ENCODE peak calls at places on chromosomes 12 and 14, in six cellular contexts. One of them, this sample, is unnamed.

GRCh38 chr14:101518611-101519048 is 42.7 kb upstream of the DIO3 start:
- DNase-seq in tibial artery: peak
- DNase-seq in K562: no peak
- DNase-seq in heart left ventricle: no peak
- DNase-seq in HFFc6: no peak
- DNase-seq in uterus: peak
- DNase-seq in this sample: no peak

GRCh38 chr12:5648692-5649338 is 216.9 kb downstream of the NTF3 start:
- DNase-seq in heart left ventricle: no peak
- DNase-seq in HFFc6: peak
- DNase-seq in tibial artery: no peak
- DNase-seq in uterus: no peak
- DNase-seq in K562: peak
- DNase-seq in this sample: no peak

GRCh38 chr12:88391556-88391955 is 188.7 kb downstream of the KITLG start:
- DNase-seq in heart left ventricle: no peak
- DNase-seq in uterus: no peak
- DNase-seq in tibial artery: no peak
- DNase-seq in HFFc6: peak
- DNase-seq in K562: no peak
- DNase-seq in this sample: peak

GRCh38 chr12:51863921-51864700 is 15.6 kb upstream of the FIGNL2 start:
- DNase-seq in uterus: no peak
- DNase-seq in HFFc6: no peak
- DNase-seq in heart left ventricle: peak
- DNase-seq in tibial artery: no peak
- DNase-seq in K562: no peak
- DNase-seq in this sample: no peak

GRCh38 chr12:12266389-12266872 is 413 bp downstream of the LRP6 start:
- DNase-seq in HFFc6: no peak
- DNase-seq in tibial artery: peak
- DNase-seq in uterus: peak
- DNase-seq in heart left ventricle: no peak
- DNase-seq in K562: no peak
- DNase-seq in this sample: no peak

GRCh38 chr14:73243748-73244147 is 6.4 kb downstream of the PAPLN start:
- DNase-seq in K562: no peak
- DNase-seq in heart left ventricle: no peak
- DNase-seq in uterus: no peak
- DNase-seq in tibial artery: no peak
- DNase-seq in HFFc6: no peak
- DNase-seq in this sample: no peak

GRCh38 chr14:69519253-69519661 is 34.7 kb downstream of the PLEKHD1 start:
- DNase-seq in K562: no peak
- DNase-seq in heart left ventricle: no peak
- DNase-seq in uterus: peak
- DNase-seq in tibial artery: no peak
- DNase-seq in HFFc6: peak
- DNase-seq in this sample: no peak

GRCh38 chr14:33201116-33201515 is 262.4 kb downstream of the NPAS3 start:
- DNase-seq in K562: no peak
- DNase-seq in HFFc6: no peak
- DNase-seq in uterus: no peak
- DNase-seq in tibial artery: no peak
- DNase-seq in heart left ventricle: no peak
- DNase-seq in this sample: no peak

GRCh38 chr14:100202712-100203111 is 36.2 kb upstream of the YY1 start:
- DNase-seq in heart left ventricle: no peak
- DNase-seq in HFFc6: no peak
- DNase-seq in tibial artery: no peak
- DNase-seq in uterus: no peak
- DNase-seq in K562: no peak
- DNase-seq in this sample: no peak

GRCh38 chr14:63438065-63438757 is 105.0 kb downstream of the PPP2R5E start:
- DNase-seq in heart left ventricle: no peak
- DNase-seq in uterus: peak
- DNase-seq in tibial artery: peak
- DNase-seq in K562: peak
- DNase-seq in HFFc6: peak
- DNase-seq in this sample: no peak

GRCh38 chr12:121223283-121223946 is 13.5 kb downstream of the P2RX4 start:
- DNase-seq in HFFc6: peak
- DNase-seq in uterus: no peak
- DNase-seq in tibial artery: no peak
- DNase-seq in heart left ventricle: no peak
- DNase-seq in K562: no peak
- DNase-seq in this sample: peak

GRCh38 chr14:51289169-51289568 is 49.1 kb downstream of the TMX1 start:
- DNase-seq in uterus: no peak
- DNase-seq in tibial artery: no peak
- DNase-seq in heart left ventricle: no peak
- DNase-seq in K562: no peak
- DNase-seq in HFFc6: no peak
- DNase-seq in this sample: no peak

GRCh38 chr12:1573960-1574862 is 20.2 kb downstream of the FBXL14 start:
- DNase-seq in K562: no peak
- DNase-seq in uterus: no peak
- DNase-seq in HFFc6: no peak
- DNase-seq in heart left ventricle: no peak
- DNase-seq in tibial artery: no peak
- DNase-seq in this sample: no peak

GRCh38 chr14:105074601-105075053 is 9.4 kb upstream of the GPR132 start:
- DNase-seq in uterus: no peak
- DNase-seq in K562: no peak
- DNase-seq in heart left ventricle: no peak
- DNase-seq in HFFc6: no peak
- DNase-seq in tibial artery: peak
- DNase-seq in this sample: no peak

GRCh38 chr14:98816718-98817117 is 455.3 kb downstream of the BCL11B start:
- DNase-seq in tibial artery: no peak
- DNase-seq in heart left ventricle: no peak
- DNase-seq in HFFc6: no peak
- DNase-seq in K562: no peak
- DNase-seq in uterus: no peak
- DNase-seq in this sample: no peak

GRCh38 chr14:24911324-24912095 is 138.4 kb downstream of the STXBP6 start:
- DNase-seq in uterus: peak
- DNase-seq in HFFc6: peak
- DNase-seq in heart left ventricle: no peak
- DNase-seq in tibial artery: no peak
- DNase-seq in K562: no peak
- DNase-seq in this sample: no peak

GRCh38 chr14:36585100-36585499 is 2.7 kb upstream of the NKX2-8 start:
- DNase-seq in uterus: no peak
- DNase-seq in heart left ventricle: no peak
- DNase-seq in HFFc6: no peak
- DNase-seq in tibial artery: no peak
- DNase-seq in K562: no peak
- DNase-seq in this sample: no peak

GRCh38 chr12:47361389-47362031 is 281.8 kb upstream of the AMIGO2 start:
- DNase-seq in tibial artery: no peak
- DNase-seq in K562: peak
- DNase-seq in heart left ventricle: no peak
- DNase-seq in uterus: peak
- DNase-seq in HFFc6: no peak
- DNase-seq in this sample: no peak

GRCh38 chr14:26577711-26578110 is 20.1 kb downstream of the NOVA1 start:
- DNase-seq in K562: no peak
- DNase-seq in tibial artery: no peak
- DNase-seq in heart left ventricle: no peak
- DNase-seq in HFFc6: no peak
- DNase-seq in uterus: no peak
- DNase-seq in this sample: no peak

GRCh38 chr12:26493656-26494055 is 298.3 kb downstream of the SSPN start:
- DNase-seq in HFFc6: no peak
- DNase-seq in tibial artery: no peak
- DNase-seq in uterus: no peak
- DNase-seq in heart left ventricle: no peak
- DNase-seq in K562: no peak
- DNase-seq in this sample: no peak

GRCh38 chr14:63147018-63147417 is 57.2 kb upstream of the RHOJ start:
- DNase-seq in HFFc6: no peak
- DNase-seq in uterus: no peak
- DNase-seq in K562: no peak
- DNase-seq in heart left ventricle: no peak
- DNase-seq in tibial artery: no peak
- DNase-seq in this sample: no peak

GRCh38 chr12:46774011-46774633 is 51.7 kb downstream of the SLC38A4 start:
- DNase-seq in tibial artery: no peak
- DNase-seq in HFFc6: peak
- DNase-seq in K562: no peak
- DNase-seq in uterus: no peak
- DNase-seq in heart left ventricle: no peak
- DNase-seq in this sample: no peak

GRCh38 chr12:122889658-122890561 is 6.0 kb downstream of the VPS37B start:
- DNase-seq in heart left ventricle: no peak
- DNase-seq in uterus: no peak
- DNase-seq in K562: no peak
- DNase-seq in tibial artery: no peak
- DNase-seq in HFFc6: no peak
- DNase-seq in this sample: no peak

GRCh38 chr12:81863406-81863805 is 104.3 kb upstream of the PPFIA2 start:
- DNase-seq in K562: no peak
- DNase-seq in uterus: no peak
- DNase-seq in tibial artery: no peak
- DNase-seq in heart left ventricle: no peak
- DNase-seq in HFFc6: no peak
- DNase-seq in this sample: no peak

GRCh38 chr12:25728196-25728595 is 175.1 kb upstream of the LMNTD1 start:
- DNase-seq in uterus: no peak
- DNase-seq in HFFc6: no peak
- DNase-seq in heart left ventricle: no peak
- DNase-seq in tibial artery: no peak
- DNase-seq in K562: no peak
- DNase-seq in this sample: no peak

GRCh38 chr14:100523536-100524025 is 63.6 kb downstream of the BEGAIN start:
- DNase-seq in uterus: no peak
- DNase-seq in HFFc6: no peak
- DNase-seq in K562: no peak
- DNase-seq in heart left ventricle: no peak
- DNase-seq in tibial artery: no peak
- DNase-seq in this sample: no peak

GRCh38 chr12:130818381-130819247 is 20.4 kb downstream of the STX2 start:
- DNase-seq in heart left ventricle: peak
- DNase-seq in HFFc6: no peak
- DNase-seq in tibial artery: no peak
- DNase-seq in uterus: peak
- DNase-seq in K562: peak
- DNase-seq in this sample: peak

GRCh38 chr14:77067632-77068514 is 30.2 kb upstream of the CIPC start:
- DNase-seq in heart left ventricle: peak
- DNase-seq in uterus: peak
- DNase-seq in tibial artery: peak
- DNase-seq in HFFc6: peak
- DNase-seq in K562: peak
- DNase-seq in this sample: peak
- TF ChIP-seq CTCF in heart left ventricle: peak
- TF ChIP-seq CTCF in uterus: peak
- TF ChIP-seq CTCF in tibial artery: peak
- TF ChIP-seq CTCF in HFFc6: peak
- TF ChIP-seq CTCF in K562: peak
- TF ChIP-seq CTCF in this sample: peak

DNA sequence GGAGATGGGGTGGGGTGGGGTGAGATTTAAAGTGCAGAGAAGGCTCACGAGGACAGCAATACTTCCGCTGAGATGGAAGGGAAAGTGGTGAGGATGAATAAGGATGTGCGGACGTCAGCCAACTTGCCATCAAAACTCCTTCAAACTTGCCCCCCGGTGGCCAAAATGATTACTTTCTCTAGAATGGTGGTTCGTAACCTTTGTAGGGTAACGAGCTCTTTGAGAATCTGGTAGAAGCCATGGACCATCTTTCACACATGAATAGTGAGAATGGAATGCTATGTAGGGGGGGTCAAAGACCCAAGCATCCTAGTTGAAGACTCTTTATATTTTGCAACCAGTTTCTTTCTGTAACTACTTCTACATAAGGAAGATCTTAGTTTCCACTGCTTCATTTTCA is 245.9 kb upstream of the DDHD1 start:
- DNase-seq in K562: peak
- DNase-seq in heart left ventricle: no peak
- DNase-seq in tibial artery: no peak
- DNase-seq in uterus: no peak
- DNase-seq in HFFc6: peak
- DNase-seq in this sample: no peak
- TF ChIP-seq CTCF in K562: no peak
- TF ChIP-seq CTCF in heart left ventricle: no peak
- TF ChIP-seq CTCF in tibial artery: no peak
- TF ChIP-seq CTCF in uterus: no peak
- TF ChIP-seq CTCF in HFFc6: peak
- TF ChIP-seq CTCF in this sample: no peak

DNA sequence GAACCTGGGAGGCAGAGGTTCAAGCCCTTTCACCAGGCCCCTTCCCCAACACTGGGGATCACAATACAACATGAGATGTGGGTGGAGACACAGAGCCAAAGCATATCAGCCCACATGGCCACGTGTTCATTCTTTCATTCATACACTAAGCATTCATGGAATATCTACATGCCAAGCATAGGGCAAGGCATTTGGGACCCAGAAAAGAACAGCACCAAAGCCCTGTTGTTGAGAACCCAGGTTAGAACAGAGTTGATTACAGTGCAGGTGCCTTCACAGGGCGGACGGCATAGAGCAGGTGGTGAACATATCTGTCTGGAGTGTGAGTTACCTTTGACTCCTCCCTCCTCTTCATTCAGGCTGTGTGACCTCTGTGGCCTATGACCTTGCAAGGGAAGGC is 159.4 kb upstream of the GSC start:
- DNase-seq in K562: no peak
- DNase-seq in tibial artery: no peak
- DNase-seq in heart left ventricle: no peak
- DNase-seq in HFFc6: no peak
- DNase-seq in uterus: no peak
- DNase-seq in this sample: no peak
- TF ChIP-seq CTCF in K562: no peak
- TF ChIP-seq CTCF in tibial artery: no peak
- TF ChIP-seq CTCF in heart left ventricle: no peak
- TF ChIP-seq CTCF in HFFc6: no peak
- TF ChIP-seq CTCF in uterus: no peak
- TF ChIP-seq CTCF in this sample: no peak

GRCh38 chr14:39607978-39608377 is 175.7 kb upstream of the FBXO33 start:
- DNase-seq in heart left ventricle: no peak
- DNase-seq in HFFc6: no peak
- DNase-seq in tibial artery: no peak
- DNase-seq in K562: no peak
- DNase-seq in uterus: no peak
- DNase-seq in this sample: no peak
- TF ChIP-seq CTCF in heart left ventricle: no peak
- TF ChIP-seq CTCF in HFFc6: no peak
- TF ChIP-seq CTCF in tibial artery: no peak
- TF ChIP-seq CTCF in K562: no peak
- TF ChIP-seq CTCF in uterus: no peak
- TF ChIP-seq CTCF in this sample: no peak

GRCh38 chr12:30822385-30823139 is 67.8 kb upstream of the CAPRIN2 start:
- DNase-seq in K562: no peak
- DNase-seq in heart left ventricle: peak
- DNase-seq in HFFc6: no peak
- DNase-seq in tibial artery: peak
- DNase-seq in uterus: peak
- DNase-seq in this sample: peak
- TF ChIP-seq CTCF in K562: no peak
- TF ChIP-seq CTCF in heart left ventricle: peak
- TF ChIP-seq CTCF in HFFc6: no peak
- TF ChIP-seq CTCF in tibial artery: no peak
- TF ChIP-seq CTCF in uterus: no peak
- TF ChIP-seq CTCF in this sample: no peak